ENCODE peak calls at places on chromosomes 4 and X, in four cellular contexts. E, X, R and H are unnamed samples.
A peak's percentile ranks its signal among the peaks of the same experiment; 100 is the strongest.

GRCh38 chrX:149903889-149904748 is 23.1 kb downstream of the MAGEA8 start:
- DNase-seq in E (peak; percentile 3), X (peak; percentile 13), R (no peak), H (no peak)

GRCh38 chr4:105022811-105023667 is 123.6 kb upstream of the TET2 start:
- DNase-seq in E (no peak), X (no peak), R (no peak), H (no peak)

GRCh38 chrX:132615396-132616131 is 126.7 kb upstream of the MBNL3 start:
- DNase-seq in E (peak; percentile 44), X (no peak), R (peak; percentile 9), H (peak; percentile 32)

GRCh38 chrX:4550018-4550417 is 836.6 kb upstream of the PRKX start:
- DNase-seq in E (no peak), X (no peak), R (no peak), H (no peak)

GRCh38 chrX:138020941-138021340 is 455.0 kb downstream of the ZIC3 start:
- DNase-seq in E (no peak), X (no peak), R (no peak), H (no peak)

GRCh38 chr4:139175647-139176298 is 1.2 kb downstream of the ELF2 start:
- DNase-seq in E (no peak), X (no peak), R (no peak), H (no peak)

GRCh38 chrX:14832151-14832550 is 40.7 kb downstream of the FANCB start:
- DNase-seq in E (no peak), X (no peak), R (no peak), H (no peak)

GRCh38 chrX:155086961-155087735 is 15.8 kb downstream of the BRCC3 start:
- DNase-seq in E (no peak), X (no peak), R (no peak), H (no peak)

GRCh38 chrX:2572740-2573139 is 72.0 kb upstream of the DHRSX start:
- DNase-seq in E (peak; percentile 12), X (no peak), R (no peak), H (peak; percentile 36)

GRCh38 chr4:132328761-132329160 is 820.3 kb upstream of the PCDH10 start:
- DNase-seq in E (no peak), X (no peak), R (no peak), H (no peak)

GRCh38 chrX:130758072-130758471 is 144.9 kb downstream of the ENOX2 start:
- DNase-seq in E (no peak), X (no peak), R (no peak), H (no peak)

GRCh38 chrX:151175283-151176062 is 911 bp upstream of the GPR50 start:
- DNase-seq in E (no peak), X (no peak), R (no peak), H (no peak)

GRCh38 chr4:170089743-170090666 is at the start of gene AADAT:
- DNase-seq in E (peak; percentile 81), X (no peak), R (peak; percentile 60), H (no peak)

GRCh38 chr4:8472689-8473197 is 32.2 kb downstream of the TRMT44 start:
- DNase-seq in E (no peak), X (no peak), R (no peak), H (no peak)

GRCh38 chr4:118033148-118034060 is 882 bp upstream of the NDST3 start:
- DNase-seq in E (no peak), X (no peak), R (no peak), H (peak; percentile 22)

GRCh38 chr4:68613752-68614151 is 37.6 kb upstream of the UGT2B17 start:
- DNase-seq in E (no peak), X (no peak), R (no peak), H (no peak)

GRCh38 chr4:52036875-52037274 is 1.2 kb downstream of the SGCB start:
- DNase-seq in E (no peak), X (no peak), R (no peak), H (no peak)

GRCh38 chrX:155027509-155028066 is 944 bp downstream of the FUNDC2 start:
- DNase-seq in E (peak; percentile 11), X (no peak), R (no peak), H (no peak)

GRCh38 chr4:15451866-15452765 is 17.6 kb upstream of the CC2D2A start:
- DNase-seq in E (no peak), X (no peak), R (no peak), H (no peak)

GRCh38 chr4:15451181-15451865 is 18.4 kb upstream of the CC2D2A start:
- DNase-seq in E (no peak), X (no peak), R (no peak), H (no peak)

GRCh38 chr4:15457401-15458201 is 12.1 kb upstream of the CC2D2A start:
- DNase-seq in E (peak; percentile 24), X (peak; percentile 20), R (no peak), H (peak; percentile 38)

GRCh38 chr4:15459706-15460105 is 10.0 kb upstream of the CC2D2A start:
- DNase-seq in E (no peak), X (no peak), R (no peak), H (no peak)

DNA sequence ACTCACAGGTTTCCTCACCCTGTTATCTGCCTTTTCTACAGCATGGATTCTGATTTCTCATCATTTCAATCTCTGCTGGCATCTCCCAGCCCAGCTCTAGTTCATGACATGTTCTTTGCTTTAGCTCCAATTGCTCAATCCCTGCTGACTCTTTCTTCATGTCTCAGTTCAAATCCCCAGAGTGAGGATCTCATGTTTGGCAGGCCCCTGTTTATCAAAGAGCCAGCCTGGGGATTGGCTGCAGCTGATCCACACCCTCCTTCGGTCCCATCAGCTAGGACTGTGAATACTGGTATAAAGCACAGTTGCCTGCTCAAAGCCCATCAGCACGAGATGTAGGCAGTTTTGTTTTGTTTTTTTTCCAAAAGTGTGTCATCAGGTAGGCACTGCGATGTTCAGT is 14.4 kb upstream of the CC2D2A start:
- DNase-seq in E (no peak), X (no peak), R (no peak), H (no peak)
- TF ChIP-seq YY1 in E (no peak), X (no peak), R (no peak), H (no peak)

GRCh38 chr4:62193726-62194125 is 993.6 kb downstream of the ADGRL3 start:
- DNase-seq in E (no peak), X (no peak), R (no peak), H (no peak)
- TF ChIP-seq SUZ12 in E (no peak), X (no peak), R (no peak), H (no peak)

GRCh38 chrX:41863343-41864203 is 59.8 kb downstream of the CASK start:
- DNase-seq in E (no peak), X (no peak), R (no peak), H (no peak)
- TF ChIP-seq YY1 in E (no peak), X (no peak), R (no peak), H (no peak)

DNA sequence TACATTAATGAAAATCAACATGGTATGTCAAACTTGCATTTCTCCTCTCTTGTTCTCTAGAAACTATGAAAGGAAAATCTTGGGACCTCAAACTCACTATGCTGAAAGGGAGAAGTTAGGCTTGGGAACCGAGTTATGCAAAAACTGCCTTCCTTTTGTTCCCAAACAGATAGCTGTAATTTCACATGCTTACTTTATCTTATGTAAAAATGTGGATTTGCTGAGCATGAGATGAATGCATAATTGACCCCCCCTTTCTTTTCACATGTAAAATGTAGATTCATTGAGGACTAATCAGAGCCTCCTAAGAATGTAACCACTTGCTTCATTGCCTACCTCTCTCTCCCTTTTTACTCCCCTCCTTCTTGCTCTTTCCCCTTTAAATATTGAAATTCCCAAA is 18.1 kb downstream of the TBC1D9 start:
- DNase-seq in E (no peak), X (no peak), R (no peak), H (no peak)
- TF ChIP-seq SUZ12 in E (no peak), X (no peak), R (no peak), H (no peak)